ENCODE peak calls at places on chromosomes 4 and X, in six cellular contexts. G is heart left ventricle, B is Kasumi-1, D is gastrocnemius medialis, R is LHCN-M2, N is K562. K is an unnamed sample.

GRCh38 chr4:111283066-111283677 is 660.3 kb upstream of the PITX2 start:
- DNase-seq in N (peak), R (peak), B (peak), D (peak), G (peak), K (peak)

GRCh38 chr4:859496-859895 is 33.6 kb upstream of the CPLX1 start:
- DNase-seq in G (no peak), N (no peak), B (no peak), R (no peak), D (no peak), K (no peak)

GRCh38 chr4:2250764-2251072 is 8.8 kb upstream of the HAUS3 start:
- DNase-seq in N (no peak), B (no peak), R (no peak), G (no peak), D (no peak), K (no peak)

GRCh38 chr4:17336524-17336941 is 175.4 kb downstream of the QDPR start:
- DNase-seq in N (no peak), G (peak), R (no peak), B (no peak), D (no peak), K (peak)

GRCh38 chr4:15297344-15297743 is 130.5 kb upstream of the C1QTNF7 start:
- DNase-seq in N (no peak), R (no peak), B (no peak), G (no peak), D (no peak), K (no peak)

GRCh38 chrX:2391869-2392606 is 108.7 kb downstream of the DHRSX start:
- DNase-seq in G (no peak), B (no peak), N (peak), D (peak), R (peak), K (no peak)

GRCh38 chrX:47831788-47832187 is 4.9 kb upstream of the ZNF81 start:
- DNase-seq in G (peak), R (peak), N (peak), D (peak), B (peak), K (peak)

GRCh38 chr4:128853741-128854140 is 44.2 kb downstream of the JADE1 start:
- DNase-seq in G (no peak), D (no peak), N (no peak), B (no peak), R (no peak), K (no peak)

GRCh38 chr4:42750831-42751230 is 93.9 kb upstream of the ATP8A1 start:
- DNase-seq in G (no peak), D (no peak), R (no peak), N (no peak), B (no peak), K (no peak)

GRCh38 chr4:87093443-87094123 is 126.8 kb downstream of the KLHL8 start:
- DNase-seq in G (peak), N (peak), R (peak), B (peak), D (no peak), K (no peak)

GRCh38 chrX:68511255-68511654 is 12.4 kb downstream of the YIPF6 start:
- DNase-seq in N (peak), B (peak), G (peak), R (peak), D (no peak), K (no peak)

GRCh38 chrX:37912286-37912685 is 64.9 kb upstream of the DYNLT3 start:
- DNase-seq in B (no peak), R (no peak), N (no peak), G (no peak), D (no peak), K (no peak)

GRCh38 chr4:76305971-76306881 is at the start of gene STBD1:
- DNase-seq in B (peak), R (peak), N (peak), G (peak), D (peak), K (peak)

GRCh38 chr4:4995103-4995761 is 24.0 kb downstream of the CYTL1 start:
- DNase-seq in B (peak), G (peak), D (peak), R (peak), N (peak), K (peak)

GRCh38 chr4:36737691-36738090 is 456.3 kb downstream of the DTHD1 start:
- DNase-seq in N (no peak), D (no peak), G (no peak), B (no peak), R (no peak), K (no peak)

K was measured in left ventricle myocardium inferior.